ENCODE peak calls at places on chromosomes 1 and 21, in four cellular contexts. B is choroid plexus epithelial cell, G is progenitor cell of endocrine pancreas, K is hepatocyte. A is an unnamed sample.

GRCh38 chr1:41495171-41495948 is 10.9 kb upstream of the EDN2 start:
- DNase-seq in B (peak), K (peak), G (no peak), A (no peak)

GRCh38 chr21:41250519-41250918 is 66.1 kb upstream of the FAM3B start:
- DNase-seq in G (no peak), K (no peak), B (peak), A (no peak)

GRCh38 chr1:221715321-221716169 is 26.3 kb downstream of the DUSP10 start:
- DNase-seq in B (peak), K (peak), G (no peak), A (peak)

GRCh38 chr1:78168306-78168705 is 122.5 kb downstream of the GIPC2 start:
- DNase-seq in K (no peak), B (no peak), G (no peak), A (peak)

GRCh38 chr1:209086486-209087192 is 496.9 kb upstream of the CAMK1G start:
- DNase-seq in B (no peak), K (no peak), G (no peak), A (no peak)

GRCh38 chr1:234893725-234894630 is 234.7 kb downstream of the TOMM20 start:
- DNase-seq in K (no peak), G (no peak), B (peak), A (peak)

GRCh38 chr1:1088801-1089680 is 14.9 kb upstream of the RNF223 start:
- DNase-seq in K (no peak), G (no peak), B (no peak), A (no peak)

GRCh38 chr21:27021801-27022200 is 54.9 kb upstream of the ADAMTS5 start:
- DNase-seq in B (no peak), G (no peak), K (no peak), A (no peak)

GRCh38 chr1:189899686-189900495 is 577.8 kb downstream of the BRINP3 start:
- DNase-seq in G (no peak), B (no peak), K (no peak), A (no peak)

GRCh38 chr1:246447501-246447900 is 59.6 kb downstream of the SMYD3 start:
- DNase-seq in B (no peak), G (no peak), K (no peak), A (no peak)

GRCh38 chr1:198465201-198466144 is 75.0 kb downstream of the ATP6V1G3 start:
- DNase-seq in K (peak), B (peak), G (no peak), A (peak)

GRCh38 chr1:59290173-59290954 is 6.5 kb upstream of the FGGY start:
- DNase-seq in G (no peak), B (peak), K (peak), A (peak)

GRCh38 chr1:234427950-234428646 is 50.9 kb downstream of the TARBP1 start:
- DNase-seq in K (no peak), G (no peak), B (no peak), A (no peak)

GRCh38 chr1:179340915-179341314 is 24.9 kb upstream of the AXDND1 start:
- DNase-seq in B (no peak), K (no peak), G (no peak), A (no peak)

GRCh38 chr1:54125671-54126070 is 27.1 kb downstream of the CDCP2 start:
- DNase-seq in K (peak), G (no peak), B (peak), A (no peak)
- TF ChIP-seq CTCF in K (peak), G (no peak), B (peak), A (peak)

GRCh38 chr1:85243336-85243735 is 16.1 kb downstream of the C1orf52 start:
- DNase-seq in B (no peak), K (no peak), G (no peak), A (no peak)
- TF ChIP-seq CTCF in B (no peak), K (no peak), G (no peak), A (no peak)

GRCh38 chr1:113928129-113928949 is 785 bp upstream of the HIPK1 start:
- DNase-seq in K (peak), B (peak), G (no peak), A (no peak)

GRCh38 chr1:113931456-113931855 is 2.3 kb downstream of the HIPK1 start:
- DNase-seq in G (no peak), K (peak), B (peak), A (peak)

GRCh38 chr1:113928950-113929749 is at the start of gene HIPK1:
- DNase-seq in G (peak), B (peak), K (peak), A (peak)

GRCh38 chr1:113930499-113931161 is 1.5 kb downstream of the HIPK1 start:
- DNase-seq in G (no peak), K (peak), B (peak), A (peak)

DNA sequence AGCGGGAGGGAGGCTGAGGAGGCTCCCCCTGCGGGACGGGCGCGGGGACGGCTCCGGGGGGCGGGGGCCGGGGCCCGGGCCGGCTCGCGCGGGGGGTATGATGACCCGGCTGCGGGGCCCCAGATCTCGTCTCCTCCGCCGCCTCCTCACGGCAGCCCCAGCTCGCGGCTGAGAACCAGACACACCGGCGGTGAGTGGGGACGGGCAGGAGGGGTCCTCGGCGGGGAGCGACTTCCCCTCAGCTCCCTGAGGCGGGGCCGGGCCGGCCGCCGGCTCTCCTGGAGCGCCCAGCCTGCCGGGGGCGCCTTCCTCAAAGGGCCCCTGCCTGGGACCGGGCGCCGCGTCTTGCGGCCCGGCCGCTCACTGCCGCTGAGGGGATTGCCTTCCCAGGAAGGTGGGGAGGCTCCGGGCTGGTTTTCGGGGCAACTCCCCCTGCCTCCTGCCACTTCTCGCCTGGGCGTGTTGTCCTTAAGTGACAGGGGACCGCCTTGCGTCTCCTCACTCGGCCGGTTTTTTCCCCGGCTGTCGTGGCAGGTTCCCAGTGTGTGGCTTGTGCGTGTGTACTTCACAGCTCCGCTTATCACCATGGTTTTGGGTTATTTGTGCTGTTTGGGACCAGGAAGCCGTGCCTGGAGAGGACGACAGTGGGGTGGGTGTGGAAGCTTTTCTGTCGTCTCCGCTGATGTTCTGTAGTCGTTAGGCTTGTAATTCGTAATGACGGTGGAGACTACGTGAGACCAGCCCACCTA is 800 bp downstream of the HIPK1 start:
- DNase-seq in K (peak), G (peak), B (peak), A (peak)
- TF ChIP-seq CTCF in K (peak), G (peak), B (no peak), A (peak)

GRCh38 chr1:229033480-229033879 is 237.4 kb upstream of the RAB4A start:
- DNase-seq in B (no peak), G (no peak), K (no peak), A (no peak)
- TF ChIP-seq CTCF in B (no peak), G (no peak), K (no peak), A (no peak)

GRCh38 chr1:113672491-113672890 is 86.8 kb downstream of the PHTF1 start:
- DNase-seq in B (peak), G (no peak), K (no peak), A (no peak)
- TF ChIP-seq CTCF in B (no peak), G (no peak), K (no peak), A (no peak)